ENCODE peak calls at places on chromosomes 2 and 18, in ten cellular contexts. U, Q, W, O, I, N, T, C, R and K are unnamed samples.

GRCh38 chr18:37403100-37403781 is 162.4 kb downstream of the CELF4 start:
- DNase-seq in O (no peak), R (no peak), T (peak), U (no peak), I (no peak), W (peak), N (no peak), C (peak), Q (no peak), K (no peak)

GRCh38 chr2:120461546-120462537 is 115.9 kb downstream of the INHBB start:
- DNase-seq in C (no peak), U (no peak), Q (no peak), T (no peak), W (no peak), R (no peak), N (no peak), O (no peak), I (no peak), K (no peak)

GRCh38 chr2:40284797-40285196 is 167.1 kb downstream of the SLC8A1 start:
- DNase-seq in T (no peak), Q (no peak), R (no peak), O (no peak), I (no peak), W (no peak), C (no peak), U (peak), N (no peak), K (no peak)

GRCh38 chr2:96184188-96184587 is 24.4 kb downstream of the STARD7 start:
- DNase-seq in U (no peak), Q (no peak), T (no peak), R (no peak), W (no peak), N (no peak), C (no peak), I (no peak), O (no peak), K (no peak)

GRCh38 chr18:41396861-41397260 is 558.2 kb upstream of the PIK3C3 start:
- DNase-seq in O (no peak), U (no peak), R (no peak), C (no peak), T (no peak), I (no peak), Q (no peak), W (no peak), N (no peak), K (no peak)

GRCh38 chr2:216717491-216717901 is 22.1 kb upstream of the IGFBP5 start:
- DNase-seq in O (no peak), C (no peak), N (no peak), W (no peak), I (no peak), R (no peak), Q (no peak), U (no peak), T (no peak), K (no peak)

GRCh38 chr18:56402872-56403516 is 235.4 kb downstream of the TXNL1 start:
- DNase-seq in O (no peak), R (no peak), I (no peak), N (no peak), Q (no peak), C (peak), W (no peak), T (peak), U (no peak), K (peak)

GRCh38 chr2:11631462-11631861 is 38.5 kb downstream of the NTSR2 start:
- DNase-seq in O (no peak), T (no peak), R (no peak), U (no peak), N (no peak), I (no peak), C (no peak), W (no peak), Q (no peak), K (no peak)

GRCh38 chr2:196413821-196414274 is 225.7 kb upstream of the CCDC150 start:
- DNase-seq in C (no peak), T (no peak), O (no peak), Q (no peak), R (no peak), W (no peak), N (peak), U (no peak), I (no peak), K (peak)

GRCh38 chr2:121764681-121765228 is 9.3 kb downstream of the TSN start:
- DNase-seq in Q (no peak), C (no peak), R (no peak), I (no peak), N (no peak), T (no peak), U (no peak), O (no peak), W (no peak), K (no peak)

GRCh38 chr2:67259581-67260347 is 137.4 kb upstream of the ETAA1 start:
- DNase-seq in W (no peak), Q (no peak), N (no peak), O (no peak), T (peak), C (peak), R (no peak), I (no peak), U (no peak), K (no peak)

GRCh38 chr2:43102366-43103092 is 123.9 kb downstream of the ZFP36L2 start:
- DNase-seq in Q (no peak), U (no peak), T (no peak), W (no peak), C (no peak), N (no peak), R (no peak), I (peak), O (no peak), K (no peak)

GRCh38 chr2:120244656-120245519 is 7.8 kb upstream of the RALB start:
- DNase-seq in Q (no peak), O (no peak), N (no peak), U (no peak), T (no peak), W (no peak), C (no peak), R (no peak), I (no peak), K (no peak)

GRCh38 chr18:3411327-3411726 is 38.6 kb upstream of the TGIF1 start:
- DNase-seq in Q (no peak), W (no peak), R (no peak), C (no peak), T (no peak), N (no peak), U (no peak), I (no peak), O (no peak), K (no peak)

GRCh38 chr2:99836670-99837069 is 305.7 kb downstream of the AFF3 start:
- DNase-seq in U (no peak), Q (no peak), I (no peak), T (peak), C (peak), O (no peak), R (no peak), N (no peak), W (no peak), K (no peak)

GRCh38 chr2:64730551-64731305 is 77.0 kb upstream of the SERTAD2 start:
- DNase-seq in N (peak), W (peak), Q (no peak), C (no peak), I (peak), O (peak), T (peak), R (no peak), U (peak), K (peak)

GRCh38 chr2:241774419-241775222 is 2.0 kb upstream of the GAL3ST2 start:
- DNase-seq in C (peak), N (no peak), W (no peak), O (no peak), Q (no peak), R (no peak), T (no peak), I (no peak), U (no peak), K (peak)

GRCh38 chr2:227608469-227609338 is 5.9 kb downstream of the SCYGR3 start:
- DNase-seq in N (no peak), O (no peak), T (no peak), W (peak), C (no peak), R (no peak), I (peak), Q (no peak), U (peak), K (no peak)

GRCh38 chr2:17030070-17030469 is 364.4 kb upstream of the CYRIA start:
- DNase-seq in W (no peak), C (no peak), I (no peak), N (no peak), Q (no peak), T (no peak), O (no peak), R (no peak), U (peak), K (no peak)

GRCh38 chr18:9918016-9918680 is 4.3 kb downstream of the VAPA start:
- DNase-seq in I (no peak), N (no peak), O (no peak), W (no peak), Q (no peak), R (no peak), T (no peak), U (peak), C (no peak), K (peak)

GRCh38 chr2:129254718-129255117 is 724.7 kb upstream of the RAB6C start:
- DNase-seq in R (no peak), T (no peak), I (no peak), U (no peak), O (no peak), Q (no peak), W (no peak), N (no peak), C (no peak), K (no peak)

GRCh38 chr18:59546164-59546563 is 151.1 kb downstream of the CCBE1 start:
- DNase-seq in U (peak), O (no peak), C (no peak), I (no peak), Q (no peak), W (no peak), R (no peak), T (no peak), N (no peak), K (no peak)

GRCh38 chr2:230868947-230869690 is 4.4 kb downstream of the ITM2C start:
- DNase-seq in R (no peak), I (no peak), O (no peak), Q (no peak), U (no peak), N (no peak), T (no peak), W (no peak), C (no peak), K (no peak)

GRCh38 chr2:37323176-37323575 is 1.5 kb downstream of the PRKD3 start:
- DNase-seq in W (peak), Q (no peak), R (no peak), U (peak), T (no peak), O (no peak), C (no peak), N (no peak), I (peak), K (peak)

GRCh38 chr18:74139888-74140287 is 7.7 kb downstream of the FBXO15 start:
- DNase-seq in W (no peak), N (no peak), R (no peak), U (peak), I (no peak), C (no peak), Q (no peak), T (no peak), O (no peak), K (no peak)

GRCh38 chr2:175662335-175662734 is 339.7 kb downstream of the LNPK start:
- DNase-seq in N (no peak), T (no peak), R (no peak), I (no peak), W (no peak), O (no peak), U (no peak), Q (no peak), C (no peak), K (no peak)

GRCh38 chr2:150735894-150736498 is 248.5 kb upstream of the RND3 start:
- DNase-seq in Q (no peak), I (no peak), W (no peak), T (no peak), U (no peak), C (no peak), N (no peak), O (no peak), R (no peak), K (no peak)

GRCh38 chr2:28958689-28959088 is 22.4 kb upstream of the TOGARAM2 start:
- DNase-seq in R (no peak), U (peak), O (no peak), C (peak), W (peak), I (peak), Q (no peak), T (peak), N (peak), K (peak)

GRCh38 chr2:78418041-78418440 is 607.5 kb upstream of the REG3G start:
- DNase-seq in T (no peak), Q (no peak), W (no peak), O (no peak), I (no peak), U (no peak), N (no peak), C (no peak), R (no peak), K (no peak)

GRCh38 chr2:120503206-120503792 is 157.4 kb downstream of the INHBB start:
- DNase-seq in I (no peak), O (no peak), Q (no peak), T (no peak), U (no peak), R (no peak), N (no peak), C (no peak), W (no peak), K (no peak)